ENCODE peak calls at places on chromosomes 7 and 10, in six cellular contexts. H is CD4-positive, CD25-positive, alpha-beta regulatory T cell; X is body of pancreas; C is neural progenitor cell; I is mesendoderm; J is CD8-positive, alpha-beta memory T cell. A is an unnamed sample.

GRCh38 chr10:514137-514671 is 175.3 kb downstream of the DIP2C start:
- DNase-seq in C (no peak), X (peak; percentile 74), I (no peak), H (no peak), J (no peak), A (peak; percentile 68)

GRCh38 chr7:143388051-143388450 is 6.9 kb downstream of the ZYX start:
- DNase-seq in J (no peak), C (no peak), I (no peak), H (no peak), X (no peak), A (no peak)

GRCh38 chr7:102450242-102450641 is 14.4 kb downstream of the ALKBH4 start:
- DNase-seq in I (no peak), J (peak; percentile 36), X (no peak), H (peak; percentile 48), C (no peak), A (no peak)

GRCh38 chr7:105759670-105760548 is 116.5 kb downstream of the ATXN7L1 start:
- DNase-seq in J (peak; percentile 5), C (peak; percentile 57), I (no peak), X (peak; percentile 40), H (peak; percentile 16), A (peak; percentile 42)

GRCh38 chr7:100503350-100503735 is 19.6 kb downstream of the NYAP1 start:
- DNase-seq in I (peak; percentile 16), J (no peak), X (no peak), H (no peak), C (no peak), A (no peak)

GRCh38 chr7:30472771-30473392 is 5.7 kb downstream of the NOD1 start:
- DNase-seq in I (peak; percentile 97), X (no peak), J (no peak), H (no peak), C (no peak), A (no peak)

GRCh38 chr7:157634401-157635147 is 297.8 kb downstream of the DNAJB6 start:
- DNase-seq in J (no peak), I (no peak), H (no peak), C (no peak), X (no peak), A (no peak)

GRCh38 chr7:29974286-29974685 is 15.3 kb downstream of the SCRN1 start:
- DNase-seq in X (no peak), H (no peak), J (no peak), I (no peak), C (no peak), A (no peak)

GRCh38 chr7:155962191-155962967 is 150.1 kb upstream of the SHH start:
- DNase-seq in H (no peak), C (no peak), I (no peak), J (no peak), X (no peak), A (no peak)

GRCh38 chr7:28114056-28114455 is 66.5 kb downstream of the JAZF1 start:
- DNase-seq in I (no peak), C (no peak), X (no peak), J (no peak), H (no peak), A (no peak)

GRCh38 chr7:29285451-29285807 is 90.9 kb downstream of the CHN2 start:
- DNase-seq in H (no peak), C (no peak), J (peak; percentile 47), I (no peak), X (no peak), A (no peak)

GRCh38 chr7:1534330-1535099 is 4.0 kb downstream of the MAFK start:
- DNase-seq in H (no peak), I (no peak), J (no peak), C (no peak), X (peak; percentile 24), A (peak; percentile 28)

GRCh38 chr10:14016011-14016536 is 314.6 kb downstream of the FRMD4A start:
- DNase-seq in I (no peak), H (no peak), C (no peak), X (no peak), J (no peak), A (peak; percentile 69)

GRCh38 chr7:46173526-46174191 is 252.6 kb upstream of the IGFBP3 start:
- DNase-seq in C (no peak), X (peak; percentile 57), I (no peak), J (no peak), H (no peak), A (peak; percentile 88)

GRCh38 chr7:99693427-99694200 is 13.8 kb upstream of the CYP3A5 start:
- DNase-seq in J (no peak), I (peak; percentile 86), H (no peak), C (peak; percentile 82), X (peak; percentile 62), A (no peak)

GRCh38 chr10:28679941-28680752 is 2.8 kb downstream of the BAMBI start:
- DNase-seq in J (no peak), H (no peak), X (no peak), I (peak; percentile 48), C (peak; percentile 41), A (no peak)

GRCh38 chr7:129047761-129048160 is 7.2 kb downstream of the TNPO3 start:
- DNase-seq in I (no peak), H (no peak), C (no peak), X (no peak), J (no peak), A (no peak)

GRCh38 chr10:133226251-133226808 is 3.7 kb upstream of the UTF1 start:
- DNase-seq in H (no peak), C (no peak), X (no peak), J (no peak), I (no peak), A (no peak)

GRCh38 chr7:37153376-37153775 is 295.3 kb downstream of the ELMO1 start:
- DNase-seq in C (no peak), X (no peak), J (no peak), H (no peak), I (peak; percentile 51), A (no peak)

GRCh38 chr10:48547061-48547895 is 57.6 kb downstream of the ARHGAP22 start:
- DNase-seq in I (no peak), J (no peak), X (no peak), H (no peak), C (no peak), A (no peak)

GRCh38 chr7:137717045-137717444 is 129.7 kb downstream of the DGKI start:
- DNase-seq in I (no peak), C (no peak), J (no peak), H (no peak), X (no peak), A (no peak)

GRCh38 chr7:39589323-39590111 is 23.3 kb downstream of the YAE1 start:
- DNase-seq in J (peak; percentile 67), I (peak; percentile 98), X (no peak), C (peak; percentile 44), H (peak; percentile 50), A (no peak)

GRCh38 chr7:66281678-66282593 is 76.8 kb downstream of the TPST1 start:
- DNase-seq in J (no peak), H (no peak), X (no peak), C (no peak), I (peak; percentile 34), A (no peak)

GRCh38 chr7:105277341-105277740 is 111.4 kb downstream of the SRPK2 start:
- DNase-seq in C (no peak), H (no peak), X (no peak), I (no peak), J (no peak), A (no peak)

GRCh38 chr10:9297580-9297979 is 1243.1 kb downstream of the GATA3 start:
- DNase-seq in J (no peak), I (no peak), C (peak; percentile 54), H (no peak), X (no peak), A (no peak)

GRCh38 chr7:2425749-2426148 is 22.3 kb downstream of the CHST12 start:
- DNase-seq in H (no peak), I (no peak), C (no peak), X (no peak), J (no peak), A (no peak)

GRCh38 chr10:49594594-49594993 is 15.5 kb upstream of the SLC18A3 start:
- DNase-seq in J (no peak), I (peak; percentile 72), X (peak; percentile 43), H (no peak), C (peak; percentile 77), A (no peak)

GRCh38 chr10:62454696-62455451 is 80.7 kb downstream of the ZNF365 start:
- DNase-seq in H (no peak), I (no peak), C (no peak), X (no peak), J (no peak), A (peak; percentile 73)

GRCh38 chr7:22675436-22675835 is 51.6 kb upstream of the IL6 start:
- DNase-seq in H (no peak), I (no peak), J (no peak), X (no peak), C (no peak), A (no peak)
- H3K4me1 ChIP-seq in H (no peaks in the 10 kb centered on the region), I (peaks cover 8% of the 10 kb centered on the region), J (peaks cover 74% of the 10 kb centered on the region), X (no peaks in the 10 kb centered on the region), C (no peaks in the 10 kb centered on the region), A (no peaks in the 10 kb centered on the region)

DNA sequence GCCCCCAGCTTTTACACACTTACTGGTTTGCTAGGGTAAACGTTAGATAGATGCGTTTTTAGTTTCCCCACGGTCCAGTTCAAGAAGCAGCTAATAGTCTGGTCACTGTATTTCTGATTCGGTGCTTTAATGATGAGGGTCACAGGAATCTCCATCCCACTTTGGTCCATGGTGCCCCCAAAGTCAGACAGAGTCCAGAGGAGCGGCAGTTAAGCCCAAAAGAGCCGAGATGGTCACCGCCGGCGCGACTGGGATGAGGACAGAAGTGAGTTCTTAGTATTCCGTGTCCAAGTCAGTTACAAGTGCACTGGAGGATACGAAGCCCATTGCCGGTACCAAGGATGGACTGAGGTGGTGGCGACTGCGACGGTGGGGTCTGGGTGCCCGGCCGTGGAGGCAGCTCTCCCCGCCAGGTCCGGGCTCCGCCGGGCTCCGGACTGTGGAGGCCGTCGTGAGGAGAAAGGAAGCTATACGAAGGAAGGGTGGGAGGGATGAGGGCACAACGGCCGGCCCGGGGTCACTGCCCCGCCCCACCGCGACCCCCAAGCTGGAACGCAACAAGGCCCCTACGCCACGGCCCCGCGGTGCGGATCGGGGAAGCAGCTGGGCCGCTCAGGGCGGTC is 663 bp downstream of the HERPUD2 start:
- DNase-seq in I (no peak), J (no peak), X (no peak), H (no peak), C (no peak), A (no peak)
- H3K4me1 ChIP-seq in I (peaks cover 11% of the 10 kb centered on the region), J (peaks cover 28% of the 10 kb centered on the region), X (peaks cover 57% of the 10 kb centered on the region), H (peaks cover 53% of the 10 kb centered on the region), C (peaks cover 35% of the 10 kb centered on the region), A (peaks cover 6% of the 10 kb centered on the region)

DNA sequence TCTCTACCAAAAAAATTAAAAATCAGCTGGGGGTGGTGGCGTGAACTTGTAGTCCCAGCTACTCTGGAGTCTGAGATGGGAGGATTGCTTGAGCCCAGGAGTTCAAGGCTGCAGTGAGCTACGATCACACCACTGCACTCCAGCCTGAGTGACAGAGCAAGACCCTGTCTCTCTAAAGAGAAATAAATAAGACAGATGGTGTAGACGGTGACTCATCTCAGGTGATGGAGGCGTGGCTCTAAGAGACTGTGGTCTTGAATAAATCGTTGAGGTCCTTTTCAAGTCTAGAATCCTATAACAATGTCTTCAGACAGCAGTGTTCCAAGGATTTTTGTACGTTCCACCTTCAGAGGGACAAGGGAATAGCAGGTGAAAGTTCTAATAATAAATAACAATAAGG is 53.8 kb upstream of the PFKFB3 start:
- DNase-seq in H (no peak), I (peak; percentile 33), X (no peak), J (no peak), C (no peak), A (no peak)
- H3K4me1 ChIP-seq in H (peaks cover 33% of the 10 kb centered on the region), I (peaks cover 10% of the 10 kb centered on the region), X (peaks cover 25% of the 10 kb centered on the region), J (peaks cover 38% of the 10 kb centered on the region), C (peaks cover 15% of the 10 kb centered on the region), A (no peaks in the 10 kb centered on the region)

DNA sequence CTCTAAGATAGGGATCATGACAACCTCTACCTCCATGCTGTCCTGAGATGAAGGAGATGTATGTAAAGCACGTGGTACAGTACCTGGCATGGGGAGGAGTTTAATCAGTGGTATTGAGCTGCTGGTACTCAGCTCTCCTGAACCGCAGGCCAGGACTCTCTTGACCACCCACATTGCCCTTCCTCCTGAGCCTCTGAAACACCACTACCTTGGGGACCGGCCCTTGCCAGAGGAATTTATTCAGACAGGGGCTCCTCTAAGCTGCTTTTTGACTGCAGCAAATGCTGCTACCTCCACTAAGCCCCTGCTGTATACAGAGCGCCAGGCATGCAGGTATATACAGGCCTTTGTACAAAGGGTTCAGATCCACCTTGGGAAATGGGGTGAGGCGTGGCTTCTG is 36.7 kb downstream of the COL13A1 start:
- DNase-seq in J (no peak), I (no peak), H (no peak), C (peak; percentile 44), X (no peak), A (no peak)
- H3K4me1 ChIP-seq in J (no peaks in the 10 kb centered on the region), I (peaks cover 20% of the 10 kb centered on the region), H (no peaks in the 10 kb centered on the region), C (peaks cover 12% of the 10 kb centered on the region), X (no peaks in the 10 kb centered on the region), A (peaks cover 4% of the 10 kb centered on the region)